ENCODE peak calls at places on chromosome 16, in eight cellular contexts. W is GM12878, E is dorsolateral prefrontal cortex, T is MM.1S, K is AG04450, H is heart right ventricle, R is brain microvascular endothelial cell, V is upper lobe of right lung. U is an unnamed sample.

GRCh38 chr16:68493412-68494070 is 45.2 kb upstream of the SMPD3 start:
- DNase-seq in V (no peak), W (no peak), E (no peak), R (no peak), K (no peak), H (no peak), T (no peak), U (no peak)

GRCh38 chr16:70767377-70768204 is 33.4 kb downstream of the VAC14 start:
- DNase-seq in T (no peak), E (no peak), R (no peak), H (no peak), V (no peak), W (no peak), K (no peak), U (no peak)

GRCh38 chr16:77890075-77890474 is 101.7 kb downstream of the VAT1L start:
- DNase-seq in H (no peak), W (no peak), R (no peak), V (no peak), T (no peak), E (no peak), K (no peak), U (no peak)

GRCh38 chr16:4769306-4769638 is 2.3 kb upstream of the ZNF500 start:
- DNase-seq in K (no peak), H (no peak), V (no peak), E (no peak), W (no peak), T (no peak), R (no peak), U (no peak)

GRCh38 chr16:77422196-77422784 is 12.5 kb downstream of the ADAMTS18 start:
- DNase-seq in W (no peak), T (no peak), K (no peak), E (no peak), H (no peak), R (no peak), V (no peak), U (no peak)

GRCh38 chr16:78605548-78606097 is 506.2 kb downstream of the WWOX start:
- DNase-seq in W (no peak), R (no peak), V (no peak), T (no peak), H (peak; percentile 7), E (no peak), K (no peak), U (no peak)

GRCh38 chr16:17134586-17134985 is 336.2 kb downstream of the XYLT1 start:
- DNase-seq in E (no peak), T (peak; percentile 98), V (no peak), R (no peak), W (peak; percentile 82), K (no peak), H (no peak), U (no peak)

GRCh38 chr16:50021509-50021908 is 3.5 kb upstream of the CNEP1R1 start:
- DNase-seq in K (no peak), T (peak; percentile 12), E (no peak), W (no peak), V (no peak), H (no peak), R (peak; percentile 25), U (peak; percentile 20)

GRCh38 chr16:69812213-69813014 is 50.3 kb downstream of the WWP2 start:
- DNase-seq in R (no peak), W (no peak), V (peak; percentile 17), K (no peak), H (no peak), T (no peak), E (no peak), U (no peak)

GRCh38 chr16:4915226-4915761 is 21.7 kb downstream of the PPL start:
- DNase-seq in H (no peak), W (no peak), T (no peak), V (no peak), E (no peak), K (peak; percentile 81), R (peak; percentile 94), U (no peak)

GRCh38 chr16:999677-1000076 is 18.1 kb downstream of the SOX8 start:
- DNase-seq in T (no peak), H (no peak), K (no peak), W (no peak), V (no peak), E (no peak), R (no peak), U (no peak)
- H3K27me3 ChIP-seq in T (peaks cover 100% of the 10 kb centered on the region), H (peaks cover 29% of the 10 kb centered on the region), K (peaks cover 16% of the 10 kb centered on the region), W (peaks cover 3% of the 10 kb centered on the region), V (peaks cover 6% of the 10 kb centered on the region), E (no peaks in the 10 kb centered on the region), R (peaks cover 34% of the 10 kb centered on the region), U (peaks cover 50% of the 10 kb centered on the region)

GRCh38 chr16:2598133-2598641 is 60.4 kb downstream of the PDPK1 start:
- DNase-seq in W (no peak), K (no peak), V (peak; percentile 59), T (no peak), R (no peak), E (peak; percentile 9), H (no peak), U (no peak)

GRCh38 chr16:2598723-2599122 is 60.9 kb downstream of the PDPK1 start:
- DNase-seq in T (no peak), W (no peak), K (no peak), R (no peak), V (peak; percentile 48), E (peak; percentile 8), H (no peak), U (no peak)

GRCh38 chr16:2597560-2597902 is 59.7 kb downstream of the PDPK1 start:
- DNase-seq in K (no peak), W (no peak), R (no peak), H (no peak), T (no peak), E (peak; percentile 8), V (peak; percentile 58), U (no peak)

DNA sequence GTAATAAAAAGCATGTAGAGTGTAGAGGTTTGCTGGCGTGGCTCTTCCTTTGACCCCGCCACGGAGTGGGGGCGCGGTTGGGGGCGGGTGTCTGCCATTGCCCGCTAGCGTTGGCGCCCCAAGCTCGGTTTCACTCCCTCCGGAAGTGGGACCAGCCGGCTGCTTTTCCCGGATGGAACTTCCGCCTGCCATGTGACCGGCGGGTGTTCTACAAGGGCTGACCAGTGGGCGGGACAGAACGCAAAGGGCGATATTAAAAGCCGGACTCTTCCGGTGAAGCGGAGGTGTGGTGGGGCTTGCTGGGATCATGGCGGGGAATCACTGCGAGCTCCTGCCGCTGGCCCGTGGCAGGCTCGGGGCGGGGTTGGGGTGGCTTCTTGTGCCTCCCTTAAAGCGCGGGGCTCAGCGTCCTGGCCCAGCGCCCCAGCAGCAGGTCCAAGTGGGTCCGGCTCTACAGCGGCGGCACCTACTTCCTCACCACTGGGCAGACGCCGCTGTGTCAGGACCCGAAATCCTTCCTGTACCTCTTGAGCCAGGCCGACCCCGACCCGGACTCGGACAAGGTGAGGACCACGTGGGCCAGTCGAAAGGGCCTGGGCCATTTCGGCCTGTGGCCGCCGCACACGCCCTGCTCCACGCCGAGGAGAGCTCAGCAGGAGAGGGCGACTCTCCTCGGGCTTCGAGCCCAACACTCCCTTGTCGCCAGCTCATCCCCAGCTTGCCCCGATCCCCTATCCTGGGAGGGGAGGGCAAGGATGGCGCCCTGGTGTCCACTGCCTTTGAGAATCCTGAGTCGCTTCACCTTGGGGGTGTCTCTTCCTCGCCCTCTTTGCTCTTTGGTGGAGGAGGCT is 65.6 kb downstream of the PDPK1 start:
- DNase-seq in K (peak; percentile 90), E (peak; percentile 94), R (peak; percentile 96), W (peak; percentile 82), V (peak; percentile 97), H (peak; percentile 96), T (peak; percentile 98), U (peak; percentile 97)
- TF ChIP-seq CTCF in K (no peak), E (peak; percentile 28), R (no peak), W (no peak), V (no peak), H (no peak), T (no peak), U (no peak)

GRCh38 chr16:73060948-73061495 is 13.1 kb upstream of the ZFHX3 start:
- DNase-seq in K (no peak), V (no peak), T (no peak), H (no peak), R (no peak), E (no peak), W (no peak), U (no peak)
- H3K27me3 ChIP-seq in K (no peaks in the 10 kb centered on the region), V (peaks cover 34% of the 10 kb centered on the region), T (peaks cover 37% of the 10 kb centered on the region), H (peaks cover 52% of the 10 kb centered on the region), R (no peaks in the 10 kb centered on the region), E (peaks cover 65% of the 10 kb centered on the region), W (peaks cover 17% of the 10 kb centered on the region), U (no peaks in the 10 kb centered on the region)

GRCh38 chr16:47204736-47205499 is 61.2 kb upstream of the NETO2 start:
- DNase-seq in R (no peak), W (no peak), E (no peak), H (no peak), V (no peak), T (no peak), K (no peak), U (no peak)
- TF ChIP-seq CTCF in R (peak; percentile 32), W (peak; percentile 23), E (peak; percentile 18), H (peak; percentile 25), V (no peak), T (no peak), K (peak; percentile 12), U (peak; percentile 35)

DNA sequence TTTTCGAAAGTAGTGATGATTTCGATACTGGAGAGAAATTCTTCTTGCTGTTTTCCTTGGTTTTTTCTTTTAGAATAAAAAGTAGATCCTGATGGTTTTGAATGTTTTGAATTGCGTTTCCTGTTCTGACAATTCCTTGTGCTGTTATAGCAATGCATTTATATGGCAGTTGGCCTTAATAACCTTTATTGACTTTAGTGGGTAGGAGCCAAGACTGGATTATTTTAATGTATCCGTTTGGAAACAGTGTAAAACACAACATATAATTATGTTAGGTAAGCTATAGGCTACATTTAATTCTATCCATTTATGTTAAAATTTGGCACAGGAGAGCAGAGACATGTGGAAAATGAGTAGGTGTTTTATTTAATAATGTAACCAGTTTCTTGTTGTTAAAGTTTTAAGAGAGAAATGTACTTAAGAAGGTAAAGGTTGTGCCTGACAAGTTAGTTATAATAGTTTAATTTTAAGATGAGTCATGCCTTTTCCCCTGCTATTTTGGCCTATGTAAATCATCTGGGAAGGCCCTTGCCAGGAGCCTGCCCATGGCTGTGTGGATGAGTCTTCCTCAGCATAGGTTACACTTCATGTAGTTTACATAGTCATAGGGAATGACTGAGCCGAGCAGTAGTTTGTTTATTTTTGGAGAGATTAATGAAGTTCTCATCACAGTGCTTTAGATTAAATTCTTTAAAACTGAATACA is 189.9 kb downstream of the FTO start:
- DNase-seq in E (no peak), T (no peak), V (no peak), H (no peak), W (no peak), K (peak; percentile 62), R (peak; percentile 60), U (no peak)
- H3K27me3 ChIP-seq in E (no peaks in the 10 kb centered on the region), T (no peaks in the 10 kb centered on the region), V (no peaks in the 10 kb centered on the region), H (no peaks in the 10 kb centered on the region), W (no peaks in the 10 kb centered on the region), K (no peaks in the 10 kb centered on the region), R (no peaks in the 10 kb centered on the region), U (no peaks in the 10 kb centered on the region)

DNA sequence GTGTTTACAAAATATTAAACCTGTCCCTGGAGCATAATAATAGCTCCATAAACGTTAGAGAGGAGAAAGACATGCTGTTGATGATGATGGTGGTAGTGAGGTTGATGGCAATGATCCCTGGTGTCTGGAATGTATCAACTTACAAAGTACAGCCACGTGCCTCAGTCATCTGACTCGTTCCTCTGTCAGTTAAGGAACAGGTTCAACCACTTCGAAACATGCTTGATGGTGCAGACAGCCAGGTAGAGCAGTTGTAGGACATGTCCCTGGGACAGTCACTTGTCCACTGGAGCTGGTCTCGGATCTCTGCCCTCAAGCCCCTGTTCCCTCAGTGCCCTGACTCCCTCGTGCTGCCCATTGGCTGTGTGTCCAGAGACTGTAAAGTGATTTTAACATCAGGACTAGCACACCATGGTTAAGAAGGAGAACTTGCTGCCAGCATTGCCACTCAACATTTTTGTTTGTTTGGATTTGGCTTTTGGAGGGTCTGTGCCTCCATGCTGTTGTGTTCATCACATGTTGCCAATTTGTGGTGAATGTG is 16.2 kb upstream of the SALL1 start:
- DNase-seq in V (no peak), W (no peak), R (no peak), E (no peak), K (no peak), H (no peak), T (no peak), U (no peak)
- TF ChIP-seq CTCF in V (no peak), W (no peak), R (no peak), E (no peak), K (no peak), H (no peak), T (no peak), U (no peak)